ENCODE peak calls at places on chromosomes 1 and 21, in five cellular contexts. N, G, C, X and F are unnamed samples.

GRCh38 chr21:28884481-28884880 is 108.2 kb downstream of the LTN1 start:
- DNase-seq in N (no peak), G (peak; percentile 17), C (no peak), X (peak; percentile 39), F (no peak)

GRCh38 chr1:7899741-7900140 is 40.9 kb downstream of the TNFRSF9 start:
- DNase-seq in N (no peak), G (no peak), C (no peak), X (no peak), F (no peak)

GRCh38 chr1:16111771-16112557 is 38.5 kb upstream of the FAM131C start:
- DNase-seq in N (no peak), G (no peak), C (no peak), X (no peak), F (no peak)

GRCh38 chr1:164982545-164982944 is 374.0 kb downstream of the LMX1A start:
- DNase-seq in N (no peak), G (no peak), C (no peak), X (no peak), F (no peak)

GRCh38 chr1:107252271-107252670 is 111.4 kb downstream of the NTNG1 start:
- DNase-seq in N (no peak), G (no peak), C (no peak), X (no peak), F (no peak)

GRCh38 chr1:184176058-184176457 is 124.5 kb downstream of the TSEN15 start:
- DNase-seq in N (no peak), G (no peak), C (no peak), X (no peak), F (no peak)

GRCh38 chr1:200172311-200172710 is 144.8 kb downstream of the NR5A2 start:
- DNase-seq in N (no peak), G (no peak), C (no peak), X (no peak), F (no peak)

GRCh38 chr21:25791321-25791720 is 56.5 kb downstream of the GABPA start:
- DNase-seq in N (no peak), G (no peak), C (peak; percentile 7), X (no peak), F (no peak)

GRCh38 chr21:34593423-34593822 is 21.5 kb downstream of the RCAN1 start:
- DNase-seq in N (no peak), G (no peak), C (no peak), X (no peak), F (no peak)

GRCh38 chr1:36204347-36204909 is 19.8 kb upstream of the THRAP3 start:
- DNase-seq in N (no peak), G (no peak), C (no peak), X (no peak), F (peak; percentile 25)

GRCh38 chr1:9720785-9721605 is 69.5 kb downstream of the PIK3CD start:
- DNase-seq in N (no peak), G (no peak), C (no peak), X (no peak), F (peak; percentile 51)

GRCh38 chr1:59520194-59520593 is 223.3 kb downstream of the FGGY start:
- DNase-seq in N (no peak), G (no peak), C (no peak), X (no peak), F (no peak)

GRCh38 chr1:86154581-86155060 is 2.0 kb downstream of the COL24A1 start:
- DNase-seq in N (peak; percentile 63), G (peak; percentile 50), C (no peak), X (no peak), F (no peak)

GRCh38 chr21:42377951-42378340 is 11.6 kb upstream of the TFF1 start:
- DNase-seq in N (no peak), G (no peak), C (no peak), X (no peak), F (no peak)

GRCh38 chr1:237873487-237873927 is 17.2 kb downstream of the ZP4 start:
- DNase-seq in N (peak; percentile 46), G (no peak), C (no peak), X (no peak), F (no peak)

GRCh38 chr1:152313319-152313801 is 11.7 kb downstream of the FLG start:
- DNase-seq in N (no peak), G (no peak), C (no peak), X (no peak), F (no peak)
- TF ChIP-seq JUND in N (no peak), G (no peak), C (no peak), X (no peak), F (no peak)

GRCh38 chr1:147494998-147495580 is 46.2 kb upstream of the BCL9 start:
- DNase-seq in N (peak; percentile 72), G (peak; percentile 65), C (peak; percentile 55), X (peak; percentile 57), F (peak; percentile 87)
- TF ChIP-seq JUND in N (no peak), G (no peak), C (no peak), X (no peak), F (no peak)

DNA sequence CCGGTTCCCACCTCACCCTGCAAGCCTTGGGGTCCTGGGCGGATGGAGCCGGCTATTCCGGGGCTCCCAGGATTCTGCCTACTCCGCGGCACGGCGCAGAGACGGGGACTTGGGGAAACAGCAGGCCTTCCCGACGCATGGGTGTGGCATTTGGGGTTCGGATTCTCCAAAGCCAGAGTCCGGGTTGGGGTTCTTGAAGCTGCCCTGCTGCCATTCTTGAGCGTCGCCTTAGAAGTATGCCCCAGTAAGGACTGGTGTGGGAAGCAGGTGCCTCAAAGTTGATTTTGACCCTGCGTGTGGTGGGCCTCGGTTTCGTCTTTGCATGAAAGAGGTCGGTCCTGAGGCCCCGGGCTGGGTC is 624 bp downstream of the GUK1 start:
- DNase-seq in N (no peak), G (no peak), C (no peak), X (no peak), F (no peak)
- TF ChIP-seq JUND in N (no peak), G (no peak), C (no peak), X (no peak), F (no peak)

GRCh38 chr1:95276429-95276828 is 42.4 kb downstream of the RWDD3 start:
- DNase-seq in N (no peak), G (no peak), C (no peak), X (no peak), F (no peak)
- TF ChIP-seq JUND in N (no peak), G (no peak), C (no peak), X (no peak), F (no peak)

DNA sequence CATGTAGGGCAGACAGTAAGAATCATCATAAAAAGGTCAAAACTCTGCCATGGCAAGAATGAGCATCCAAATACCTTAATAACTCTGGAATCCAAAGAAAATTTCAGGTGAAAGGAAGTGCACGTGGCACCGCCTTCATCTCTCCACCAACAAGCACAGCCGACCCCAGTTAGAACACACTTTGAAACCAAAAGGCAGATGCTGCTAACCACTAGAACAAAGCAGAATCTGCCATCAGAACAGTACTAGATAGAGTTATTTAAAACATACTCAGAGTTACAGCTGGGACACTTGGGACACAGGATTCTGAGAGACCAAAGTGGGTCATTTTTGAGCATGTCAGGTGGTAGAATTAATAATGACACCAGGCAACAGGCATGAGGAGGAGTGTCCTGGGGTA is 106.7 kb upstream of the SOD1 start:
- DNase-seq in N (no peak), G (no peak), C (no peak), X (no peak), F (no peak)
- TF ChIP-seq JUND in N (no peak), G (no peak), C (no peak), X (no peak), F (no peak)

DNA sequence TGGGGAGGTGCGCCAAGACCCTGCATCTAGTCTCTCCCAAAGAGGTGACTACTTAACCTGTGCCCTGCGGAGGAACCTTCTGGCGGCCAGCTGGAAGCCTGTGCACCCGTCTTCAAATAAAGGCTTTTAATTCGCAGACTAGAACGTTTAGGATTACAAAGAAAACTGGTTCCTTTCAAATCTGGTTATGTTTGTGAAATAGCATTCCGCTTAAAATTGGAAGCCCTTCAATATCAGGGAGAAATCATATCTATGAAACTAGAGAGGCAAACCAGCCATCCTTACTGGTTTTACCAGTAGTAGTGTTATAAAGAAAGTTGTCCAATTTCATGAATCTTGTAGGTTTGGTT is 250.8 kb downstream of the FAM72C start:
- DNase-seq in N (no peak), G (no peak), C (no peak), X (no peak), F (no peak)
- TF ChIP-seq JUND in N (no peak), G (no peak), C (no peak), X (no peak), F (no peak)

GRCh38 chr1:205247130-205247921 is 19.6 kb downstream of the TMCC2 start:
- DNase-seq in N (no peak), G (no peak), C (no peak), X (no peak), F (no peak)

GRCh38 chr1:205248793-205249601 is 21.3 kb downstream of the TMCC2 start:
- DNase-seq in N (no peak), G (peak; percentile 58), C (no peak), X (peak; percentile 68), F (no peak)

GRCh38 chr1:205245096-205245495 is 17.4 kb downstream of the TMCC2 start:
- DNase-seq in N (no peak), G (no peak), C (no peak), X (no peak), F (no peak)

GRCh38 chr1:205244383-205244782 is 16.6 kb downstream of the TMCC2 start:
- DNase-seq in N (no peak), G (no peak), C (no peak), X (no peak), F (no peak)

GRCh38 chr1:205246426-205247119 is 18.8 kb downstream of the TMCC2 start:
- DNase-seq in N (no peak), G (no peak), C (no peak), X (no peak), F (peak; percentile 23)
- TF ChIP-seq JUND in N (no peak), G (no peak), C (no peak), X (no peak), F (no peak)